ENCODE peak calls at places on chromosomes 2 and 18, in ten cellular contexts. Q, C, Z, X, P, K, S, B, H and R are unnamed samples.

GRCh38 chr2:224838335-224838734 is 122.2 kb upstream of the CCDC195 start:
- DNase-seq in Q (no peak), C (no peak), Z (peak; percentile 78), X (no peak), P (no peak), K (no peak), S (no peak), B (no peak), H (no peak), R (no peak)

GRCh38 chr2:124933883-124934282 is 908.8 kb downstream of the CNTNAP5 start:
- DNase-seq in Q (no peak), C (no peak), Z (no peak), X (no peak), P (no peak), K (no peak), S (no peak), B (no peak), H (no peak), R (no peak)

GRCh38 chr2:71605781-71606241 is 152.4 kb downstream of the DYSF start:
- DNase-seq in Q (peak; percentile 3), C (no peak), Z (no peak), X (peak; percentile 46), P (no peak), K (no peak), S (no peak), B (no peak), H (peak; percentile 26), R (no peak)

GRCh38 chr2:152505495-152505906 is 170.5 kb downstream of the FMNL2 start:
- DNase-seq in Q (no peak), C (peak; percentile 57), Z (no peak), X (no peak), P (no peak), K (no peak), S (no peak), B (no peak), H (no peak), R (peak; percentile 52)

GRCh38 chr2:161976300-161976699 is 97.7 kb downstream of the DPP4 start:
- DNase-seq in Q (no peak), C (no peak), Z (no peak), X (no peak), P (no peak), K (no peak), S (no peak), B (no peak), H (no peak), R (no peak)

GRCh38 chr2:164920430-164920829 is 34.9 kb downstream of the SLC38A11 start:
- DNase-seq in Q (no peak), C (no peak), Z (peak; percentile 80), X (no peak), P (peak; percentile 89), K (no peak), S (peak; percentile 81), B (no peak), H (no peak), R (peak; percentile 90)

GRCh38 chr2:63049291-63050185 is 1.1 kb upstream of the OTX1 start:
- DNase-seq in Q (peak; percentile 16), C (no peak), Z (no peak), X (no peak), P (no peak), K (peak; percentile 31), S (no peak), B (no peak), H (no peak), R (no peak)

GRCh38 chr2:126856403-126856802 is 42.3 kb upstream of the TEX51 start:
- DNase-seq in Q (no peak), C (no peak), Z (no peak), X (no peak), P (no peak), K (no peak), S (no peak), B (no peak), H (no peak), R (no peak)

DNA sequence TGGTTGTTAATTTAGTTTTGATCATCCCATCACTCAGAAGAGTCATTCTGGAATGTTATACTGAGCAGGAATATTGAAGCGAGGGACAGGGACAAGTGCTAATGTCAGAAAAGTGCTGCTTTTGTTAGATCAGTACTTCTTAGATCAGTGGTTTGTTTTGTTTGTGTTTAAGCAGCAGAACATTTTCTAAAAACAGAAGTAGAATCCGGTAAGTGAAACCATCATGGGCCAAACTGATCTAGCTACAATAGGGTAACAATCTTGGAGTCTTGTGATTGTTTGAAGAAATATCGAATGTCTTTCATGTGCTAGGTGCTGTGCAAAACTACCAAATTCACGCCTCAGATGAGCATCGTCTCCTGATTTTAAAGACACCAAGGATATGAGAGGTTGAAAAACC is 45.1 kb upstream of the SEC11C start:
- DNase-seq in Q (no peak), C (no peak), Z (no peak), X (no peak), P (no peak), K (peak; percentile 28), S (no peak), B (no peak), H (no peak), R (no peak)
- TF ChIP-seq CTCF in Q (no peak), C (no peak), Z (no peak), X (no peak), P (no peak), K (no peak), S (no peak), B (no peak), H (no peak), R (no peak)

GRCh38 chr2:101697794-101698418 is 399 bp downstream of the MAP4K4 start:
- DNase-seq in Q (peak; percentile 37), C (no peak), Z (no peak), X (peak; percentile 86), P (peak; percentile 17), K (peak; percentile 30), S (no peak), B (peak; percentile 45), H (peak; percentile 70), R (no peak)
- TF ChIP-seq CTCF in Q (no peak), C (no peak), Z (no peak), X (no peak), P (no peak), K (no peak), S (no peak), B (no peak), H (no peak), R (no peak)

DNA sequence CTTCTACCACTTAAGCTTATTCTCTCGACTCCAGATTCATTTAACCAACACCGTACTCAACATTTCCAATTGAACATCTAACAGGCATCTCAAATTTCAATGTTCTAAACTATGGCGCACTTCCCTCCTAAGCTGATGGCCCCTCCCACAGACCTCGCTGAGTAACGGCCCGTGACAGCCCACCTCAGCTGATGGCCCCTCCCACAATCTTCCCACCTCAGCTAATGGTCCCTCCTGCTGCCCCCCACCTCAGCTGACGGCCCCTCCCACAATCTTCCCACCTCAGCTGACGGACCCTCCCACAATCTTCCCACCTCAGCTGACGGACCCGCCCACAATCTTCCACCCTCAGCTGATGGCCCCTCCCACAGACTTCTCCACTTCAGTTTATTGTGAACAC is 57.1 kb upstream of the TSPYL6 start:
- DNase-seq in Q (no peak), C (no peak), Z (no peak), X (peak; percentile 48), P (no peak), K (no peak), S (no peak), B (no peak), H (no peak), R (no peak)
- TF ChIP-seq CTCF in Q (no peak), C (no peak), Z (no peak), X (no peak), P (no peak), K (no peak), S (no peak), B (no peak), H (no peak), R (no peak)

GRCh38 chr18:23077493-23078256 is 57.6 kb upstream of the CABLES1 start:
- DNase-seq in Q (no peak), C (no peak), Z (no peak), X (no peak), P (no peak), K (no peak), S (no peak), B (peak; percentile 47), H (peak; percentile 23), R (no peak)
- TF ChIP-seq CTCF in Q (no peak), C (no peak), Z (no peak), X (no peak), P (peak; percentile 6), K (peak; percentile 25), S (peak; percentile 7), B (peak; percentile 69), H (peak; percentile 54), R (no peak)